ENCODE peak calls at places on chromosomes 11 and 22, in six cellular contexts. C is iPS DF 6.9, H is mesendoderm, L is astrocyte, E is tibial nerve, O is lower lobe of right lung. R is an unnamed sample.

GRCh38 chr11:126403039-126403438 is 47.6 kb downstream of the ST3GAL4 start:
- DNase-seq in C (no peak), H (peak), L (no peak), E (peak), O (no peak), R (no peak)

GRCh38 chr11:122440783-122441701 is 214.5 kb upstream of the UBASH3B start:
- DNase-seq in C (peak), H (peak), L (peak), E (peak), O (no peak), R (peak)

GRCh38 chr11:70537576-70538571 is 139.5 kb downstream of the CTTN start:
- DNase-seq in C (no peak), H (no peak), L (no peak), E (no peak), O (peak), R (peak)

GRCh38 chr11:68998390-68998911 is 14.6 kb downstream of the MRGPRF start:
- DNase-seq in C (no peak), H (no peak), L (no peak), E (no peak), O (peak), R (peak)

GRCh38 chr11:71059662-71060061 is 192.7 kb downstream of the SHANK2 start:
- DNase-seq in C (no peak), H (no peak), L (no peak), E (no peak), O (no peak), R (no peak)

GRCh38 chr22:37675930-37676571 is 615 bp downstream of the LGALS1 start:
- DNase-seq in C (no peak), H (no peak), L (no peak), E (no peak), O (peak), R (no peak)

GRCh38 chr11:66106786-66107599 is 36.9 kb downstream of the PACS1 start:
- DNase-seq in C (no peak), H (peak), L (peak), E (no peak), O (no peak), R (no peak)

GRCh38 chr22:45842141-45842831 is 134.7 kb downstream of the WNT7B start:
- DNase-seq in C (no peak), H (no peak), L (peak), E (no peak), O (no peak), R (no peak)

GRCh38 chr11:69572861-69573260 is 68.1 kb upstream of the CCND1 start:
- DNase-seq in C (no peak), H (no peak), L (no peak), E (no peak), O (no peak), R (peak)

GRCh38 chr22:25754527-25755202 is 12.7 kb downstream of the MYO18B start:
- DNase-seq in C (no peak), H (no peak), L (peak), E (no peak), O (no peak), R (no peak)

GRCh38 chr11:87879118-87879517 is 296.1 kb downstream of the RAB38 start:
- DNase-seq in C (no peak), H (no peak), L (no peak), E (no peak), O (no peak), R (no peak)

GRCh38 chr11:72627594-72628281 is 46.5 kb downstream of the PDE2A start:
- DNase-seq in C (no peak), H (no peak), L (no peak), E (no peak), O (no peak), R (no peak)

GRCh38 chr11:115439385-115439784 is 64.8 kb downstream of the CADM1 start:
- DNase-seq in C (no peak), H (peak), L (peak), E (no peak), O (no peak), R (no peak)

GRCh38 chr11:73167555-73167954 is 25.4 kb upstream of the FCHSD2 start:
- DNase-seq in C (no peak), H (no peak), L (no peak), E (no peak), O (no peak), R (no peak)

GRCh38 chr11:450809-451451 is 851 bp downstream of the PTDSS2 start:
- DNase-seq in C (no peak), H (peak), L (peak), E (peak), O (peak), R (peak)

GRCh38 chr22:49535527-49536125 is 292.0 kb downstream of the BRD1 start:
- DNase-seq in C (no peak), H (no peak), L (no peak), E (no peak), O (no peak), R (peak)
- H3K4me3 ChIP-seq in C (no peak), H (no peak), L (no peak), E (no peak), O (no peak), R (no peak)

GRCh38 chr11:57640068-57640800 is 9.5 kb downstream of the YPEL4 start:
- DNase-seq in C (no peak), H (no peak), L (no peak), E (no peak), O (no peak), R (no peak)
- H3K4me3 ChIP-seq in C (peak), H (peak), L (peak), E (no peak), O (peak), R (peak)

DNA sequence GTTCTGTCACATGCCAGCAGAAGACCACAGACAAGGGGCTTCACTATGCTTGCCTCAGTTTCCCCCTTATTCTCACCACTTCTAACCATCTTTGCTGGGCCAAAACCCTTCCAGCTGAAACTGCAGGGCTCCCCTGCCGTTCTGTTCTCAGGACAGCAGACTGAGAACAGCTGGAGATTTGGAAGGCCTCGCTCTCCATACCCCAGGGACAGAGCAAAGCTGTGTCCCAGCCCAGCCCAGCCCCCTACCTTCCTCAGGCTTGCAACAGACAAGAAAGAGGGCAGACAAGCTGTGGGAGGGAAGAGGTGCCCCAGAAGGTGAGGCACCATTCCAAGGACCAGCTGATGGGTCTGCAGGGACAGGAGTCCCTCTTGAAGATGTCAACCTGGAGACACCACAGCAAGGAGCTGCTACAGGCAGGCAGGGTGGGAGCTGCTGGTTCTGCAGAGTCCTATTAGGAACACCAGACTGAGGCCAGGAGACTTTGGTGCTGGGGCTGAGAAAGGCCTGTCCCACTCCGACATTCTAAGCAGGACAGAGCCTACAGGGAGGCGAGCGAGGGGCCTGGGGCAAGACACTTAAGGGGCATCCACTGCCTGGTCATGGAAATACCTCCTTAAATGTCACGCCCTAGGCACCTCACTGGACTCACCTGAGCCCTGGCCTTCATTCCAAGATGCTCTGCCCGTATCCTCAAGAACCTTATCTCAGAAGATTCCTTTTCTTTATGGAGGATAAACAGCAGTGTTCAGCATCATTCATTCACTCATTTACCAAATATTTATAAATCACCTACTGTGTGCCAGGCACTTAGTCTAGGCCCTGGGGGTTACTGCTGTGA is 6.9 kb downstream of the SCN2B start:
- DNase-seq in C (no peak), H (no peak), L (no peak), E (no peak), O (no peak), R (no peak)
- H3K4me3 ChIP-seq in C (no peak), H (no peak), L (no peak), E (no peak), O (no peak), R (no peak)

GRCh38 chr11:95999604-96000003 is 75.7 kb upstream of the MTMR2 start:
- DNase-seq in C (no peak), H (no peak), L (no peak), E (no peak), O (no peak), R (no peak)
- H3K4me3 ChIP-seq in C (no peak), H (no peak), L (no peak), E (peak), O (peak), R (peak)

GRCh38 chr11:64772318-64773018 is 5.9 kb downstream of the SF1 start:
- DNase-seq in C (no peak), H (no peak), L (no peak), E (no peak), O (no peak), R (no peak)
- H3K4me3 ChIP-seq in C (no peak), H (no peak), L (no peak), E (no peak), O (no peak), R (no peak)